ENCODE peak calls at places on chromosomes 16 and 17, in six cellular contexts. J is psoas muscle, C is cardiac fibroblast, H is thyroid gland, K is gastrocnemius medialis, U is ovary. A is an unnamed sample.

GRCh38 chr16:75109732-75110243 is 6.8 kb downstream of the LDHD start:
- DNase-seq in J (peak), C (no peak), H (peak), K (peak), U (peak), A (peak)

GRCh38 chr17:37694734-37695133 is 50.1 kb downstream of the HNF1B start:
- DNase-seq in J (no peak), C (no peak), H (no peak), K (no peak), U (no peak), A (no peak)

GRCh38 chr16:49491736-49492089 is 118.1 kb downstream of the C16orf78 start:
- DNase-seq in J (peak), C (no peak), H (peak), K (no peak), U (peak), A (no peak)

GRCh38 chr17:260031-260791 is 78.8 kb upstream of the DOC2B start:
- DNase-seq in J (no peak), C (no peak), H (no peak), K (no peak), U (peak), A (no peak)

GRCh38 chr16:22232277-22233049 is 26.4 kb downstream of the EEF2K start:
- DNase-seq in J (no peak), C (no peak), H (peak), K (no peak), U (no peak), A (peak)

GRCh38 chr16:4264546-4264945 is 8.3 kb downstream of the TFAP4 start:
- DNase-seq in J (no peak), C (peak), H (no peak), K (no peak), U (peak), A (no peak)

GRCh38 chr17:57107498-57108101 is 22.6 kb downstream of the AKAP1 start:
- DNase-seq in J (no peak), C (no peak), H (peak), K (no peak), U (no peak), A (no peak)

GRCh38 chr16:1003551-1004347 is 22.2 kb downstream of the SOX8 start:
- DNase-seq in J (no peak), C (no peak), H (no peak), K (no peak), U (no peak), A (peak)

GRCh38 chr17:74737299-74738050 is 419 bp downstream of the RAB37 start:
- DNase-seq in J (no peak), C (peak), H (no peak), K (no peak), U (no peak), A (peak)

GRCh38 chr16:65142276-65142675 is 20.4 kb upstream of the CDH11 start:
- DNase-seq in J (no peak), C (no peak), H (no peak), K (no peak), U (no peak), A (no peak)

GRCh38 chr17:50787106-50787505 is 19.8 kb upstream of the ANKRD40CL start:
- DNase-seq in J (no peak), C (no peak), H (no peak), K (no peak), U (no peak), A (no peak)

GRCh38 chr17:3551189-3551588 is 6.4 kb downstream of the TRPV3 start:
- DNase-seq in J (no peak), C (no peak), H (no peak), K (no peak), U (no peak), A (no peak)

GRCh38 chr16:87856796-87857228 is 12.5 kb downstream of the SLC7A5 start:
- DNase-seq in J (peak), C (no peak), H (no peak), K (no peak), U (peak), A (no peak)

GRCh38 chr17:44959821-44960523 is 8.1 kb downstream of the C1QL1 start:
- DNase-seq in J (no peak), C (no peak), H (no peak), K (no peak), U (peak), A (peak)

GRCh38 chr16:15949210-15950166 is at the start of gene ABCC1:
- DNase-seq in J (peak), C (peak), H (peak), K (no peak), U (peak), A (peak)

GRCh38 chr17:4939554-4939803 is 367 bp downstream of the SLC25A11 start:
- DNase-seq in J (peak), C (no peak), H (peak), K (no peak), U (no peak), A (no peak)

GRCh38 chr17:4937553-4937952 is 2.3 kb downstream of the SLC25A11 start:
- DNase-seq in J (no peak), C (no peak), H (no peak), K (no peak), U (no peak), A (no peak)

GRCh38 chr17:4939804-4940624 is at the start of the genes RNF167 and SLC25A11:
- DNase-seq in J (peak), C (peak), H (peak), K (peak), U (peak), A (peak)

GRCh38 chr17:4938069-4938491 is 1.8 kb downstream of the SLC25A11 start:
- DNase-seq in J (no peak), C (no peak), H (no peak), K (no peak), U (no peak), A (no peak)

DNA sequence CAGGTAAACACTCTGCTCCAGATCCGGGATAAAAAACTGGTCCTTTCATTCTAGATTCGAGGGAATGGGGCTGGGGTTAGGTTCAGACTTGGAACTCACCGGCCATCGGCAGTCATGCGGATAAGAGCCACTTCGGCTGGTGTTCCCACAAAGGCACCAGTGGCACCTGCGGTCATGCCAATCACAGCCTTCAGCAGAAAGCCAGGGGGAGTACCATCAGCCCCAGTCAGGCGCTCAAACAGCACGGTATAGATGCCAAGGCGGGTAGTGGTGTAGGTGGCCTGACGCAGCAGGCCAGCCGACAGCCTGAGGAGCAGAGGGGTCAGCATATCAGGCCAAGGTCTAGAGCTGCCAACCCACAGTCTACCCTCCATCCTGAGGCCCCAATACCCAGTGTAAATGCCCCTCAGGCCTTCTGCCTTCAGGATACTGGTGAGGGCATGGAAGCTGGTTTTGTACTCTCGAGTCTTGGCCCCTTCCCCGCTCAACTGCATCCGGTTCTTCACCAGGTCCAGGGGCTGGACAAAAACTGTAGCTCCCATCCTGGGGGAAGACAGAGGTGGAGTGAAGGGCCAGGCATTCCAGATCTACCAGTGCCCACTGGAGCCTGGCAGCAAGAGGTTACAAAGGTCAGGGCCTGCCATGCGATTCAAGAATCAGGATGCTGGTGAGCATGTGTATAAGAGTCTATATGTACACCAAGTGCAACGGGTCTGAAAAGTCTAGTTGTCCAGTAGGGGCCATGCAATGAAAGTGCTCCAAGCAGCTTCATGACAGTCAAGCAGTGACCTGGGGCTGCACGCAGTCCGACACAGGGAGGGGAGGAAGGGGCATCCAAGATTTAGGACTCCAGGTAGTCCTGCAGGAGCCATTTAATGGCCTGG is 934 bp downstream of the SLC25A11 start:
- DNase-seq in J (no peak), C (no peak), H (peak), K (no peak), U (no peak), A (no peak)
- TF ChIP-seq CTCF in J (no peak), C (no peak), H (no peak), K (no peak), U (no peak), A (no peak)

GRCh38 chr16:57805176-57805575 is 2.9 kb upstream of the KIFC3 start:
- DNase-seq in J (no peak), C (no peak), H (no peak), K (no peak), U (peak), A (no peak)
- TF ChIP-seq CTCF in J (no peak), C (no peak), H (no peak), K (no peak), U (no peak), A (no peak)

GRCh38 chr16:57734925-57735754 is 430 bp upstream of the KATNB1 start:
- DNase-seq in J (peak), C (peak), H (peak), K (peak), U (peak), A (peak)
- TF ChIP-seq CTCF in J (no peak), C (no peak), H (no peak), K (no peak), U (no peak), A (no peak)

DNA sequence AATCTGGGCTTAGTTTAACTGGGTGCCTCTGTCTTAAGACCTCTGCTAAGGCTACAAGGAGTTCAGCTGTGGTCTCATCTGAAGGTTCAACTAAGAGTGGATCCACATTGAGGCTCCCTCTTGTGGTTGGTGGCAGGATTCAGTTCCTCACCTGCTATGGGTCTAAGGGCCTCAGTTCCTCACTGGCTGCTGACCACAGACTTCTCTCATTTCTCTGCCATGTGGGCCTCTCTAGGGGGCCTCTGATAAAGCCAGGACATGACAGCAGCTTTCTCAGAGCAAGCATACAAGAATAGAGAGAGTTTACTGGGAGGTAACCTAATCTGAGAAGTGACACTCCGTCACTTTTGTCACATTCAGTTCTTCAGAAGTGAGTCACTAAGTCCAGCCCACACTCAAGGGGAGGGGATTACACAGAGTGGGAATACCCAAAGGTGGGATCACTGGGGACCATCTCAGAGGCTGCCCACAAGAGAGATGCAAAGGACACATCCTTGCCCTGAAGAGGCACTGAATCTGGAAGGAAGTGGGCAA is 19.2 kb upstream of the ABAT start:
- DNase-seq in J (no peak), C (peak), H (no peak), K (no peak), U (no peak), A (peak)
- TF ChIP-seq CTCF in J (no peak), C (peak), H (no peak), K (no peak), U (no peak), A (peak)

DNA sequence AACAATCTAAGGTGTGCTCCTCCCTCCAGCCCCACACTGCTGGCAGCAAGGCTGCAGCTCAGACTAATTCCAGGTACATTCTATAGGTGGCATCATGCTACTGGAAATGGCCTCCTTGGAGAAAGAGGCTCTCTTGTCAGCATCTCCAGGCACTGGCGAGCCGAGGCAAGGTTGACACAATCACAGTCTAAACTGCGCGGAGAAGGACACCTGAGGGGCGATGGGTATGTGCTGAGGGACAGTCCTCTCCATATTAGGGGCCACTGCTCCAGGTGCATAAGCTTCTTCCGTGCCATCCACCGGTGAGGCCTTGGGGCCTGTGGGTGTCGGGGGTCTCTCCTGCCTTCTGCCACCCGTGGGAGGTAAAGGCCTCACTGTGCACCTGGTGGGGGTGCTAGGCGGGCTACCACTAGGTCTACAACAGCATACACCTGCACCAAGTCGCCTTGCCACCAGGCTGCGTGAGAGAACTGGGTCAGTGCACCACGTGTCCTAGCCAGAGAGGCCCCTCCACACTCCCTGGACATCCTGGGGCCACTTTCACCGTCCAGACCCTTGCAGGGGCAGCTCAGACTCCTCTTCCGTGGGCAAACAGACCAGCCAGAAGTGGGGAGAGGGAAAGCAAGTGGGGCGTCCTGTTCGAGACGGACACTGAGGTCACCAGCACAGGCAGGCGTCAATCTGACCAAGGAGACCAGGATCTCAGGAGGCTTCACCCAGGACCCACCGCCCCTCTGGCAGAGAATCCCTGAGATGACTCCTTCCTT is 12.1 kb upstream of the CBX8 start:
- DNase-seq in J (no peak), C (peak), H (peak), K (no peak), U (no peak), A (peak)
- TF ChIP-seq CTCF in J (no peak), C (peak), H (peak), K (no peak), U (no peak), A (peak)

GRCh38 chr17:31649302-31649701 is 209.7 kb downstream of the COPRS start:
- DNase-seq in J (no peak), C (no peak), H (peak), K (no peak), U (no peak), A (no peak)

GRCh38 chr17:31646642-31647041 is 212.4 kb downstream of the COPRS start:
- DNase-seq in J (no peak), C (no peak), H (no peak), K (no peak), U (no peak), A (no peak)

GRCh38 chr17:31650756-31651520 is 208.1 kb downstream of the COPRS start:
- DNase-seq in J (no peak), C (no peak), H (no peak), K (no peak), U (no peak), A (no peak)

GRCh38 chr17:31645351-31645750 is 213.7 kb downstream of the COPRS start:
- DNase-seq in J (no peak), C (no peak), H (no peak), K (no peak), U (no peak), A (peak)
- TF ChIP-seq CTCF in J (no peak), C (no peak), H (no peak), K (no peak), U (no peak), A (no peak)

DNA sequence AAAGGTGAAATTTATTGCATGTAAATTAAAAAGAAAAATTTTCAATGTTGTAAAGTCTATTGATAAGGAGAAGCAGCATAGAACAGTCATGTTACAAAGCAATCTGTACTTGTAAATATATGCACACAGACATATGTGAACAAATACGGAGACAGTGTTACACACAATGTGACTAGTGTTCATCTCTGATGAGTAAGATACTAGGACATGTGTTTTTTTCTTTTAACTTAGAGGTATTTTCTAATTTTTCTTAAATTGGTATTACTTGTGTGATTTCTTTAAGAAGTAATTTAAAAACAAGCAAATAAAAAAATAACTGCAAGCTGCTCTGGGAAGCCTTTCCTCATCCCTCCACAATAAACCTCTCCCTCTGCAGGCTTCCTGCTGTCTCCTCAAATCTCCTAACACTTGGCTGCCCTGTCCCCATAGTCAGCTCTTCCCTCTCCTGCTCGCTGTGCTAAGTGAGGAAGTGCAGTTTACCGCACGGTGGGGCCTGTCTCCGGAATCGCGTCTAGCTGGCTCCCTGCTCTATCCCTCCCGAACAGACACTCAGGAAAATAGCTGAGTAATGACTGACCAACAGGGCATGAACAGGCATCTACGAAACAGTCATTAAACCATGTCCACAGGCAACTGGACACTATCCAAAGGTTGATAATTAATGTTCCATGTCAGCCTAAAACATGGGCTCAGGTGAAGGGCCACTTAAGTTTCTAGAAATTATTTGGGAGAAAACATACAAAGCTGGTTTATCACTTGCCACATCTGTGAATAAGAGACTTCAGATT is 35.9 kb downstream of the CMTM4 start:
- DNase-seq in J (peak), C (peak), H (peak), K (peak), U (peak), A (no peak)
- TF ChIP-seq CTCF in J (peak), C (peak), H (peak), K (no peak), U (no peak), A (no peak)

DNA sequence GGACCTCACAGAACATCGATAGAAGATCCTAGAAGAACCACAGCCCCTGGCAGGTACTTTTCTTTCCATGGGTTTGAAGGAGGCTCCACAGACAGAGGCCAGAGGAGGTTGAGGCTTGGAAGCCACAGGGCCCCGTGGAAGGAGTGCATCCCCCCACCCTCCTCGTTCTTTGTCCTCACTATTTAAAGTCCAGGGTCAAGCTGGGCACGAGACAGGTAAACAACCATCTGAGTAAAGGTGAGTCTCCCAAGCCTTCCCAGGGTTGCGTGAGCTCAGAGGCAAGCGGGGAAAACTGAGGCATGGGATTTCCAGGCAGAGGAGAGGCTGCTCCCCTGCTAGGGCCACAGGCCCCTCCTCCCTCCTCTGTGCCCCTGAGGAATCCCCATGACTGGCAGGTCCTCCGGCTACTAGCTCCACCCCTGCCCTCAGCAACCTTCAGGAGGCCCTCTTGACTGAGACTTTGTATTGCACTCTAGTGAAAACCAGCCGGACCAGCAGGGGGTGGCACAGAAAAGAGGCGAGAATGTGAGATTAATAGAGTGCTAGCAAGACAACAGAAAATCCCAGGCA is 927 bp upstream of the SULT1A2 start:
- DNase-seq in J (no peak), C (peak), H (peak), K (no peak), U (no peak), A (peak)
- TF ChIP-seq CTCF in J (no peak), C (no peak), H (peak), K (no peak), U (no peak), A (no peak)